ENCODE peak calls at places on chromosome 12, in four cellular contexts. Y is SK-N-MC; U is activated T-helper 9 cell treated with anti-CD3 and anti-CD28 coated beads, Interleukin-2, amount 50 U/mL, for 16 hours; A is neuronal stem cell. X is an unnamed sample.

GRCh38 chr12:12436831-12437345 is 80.0 kb downstream of the BORCS5 start:
- DNase-seq in Y (no peak), A (no peak), U (no peak), X (no peak)

GRCh38 chr12:112170376-112170775 is 45.0 kb downstream of the TRAFD1 start:
- DNase-seq in Y (no peak), U (no peak), A (no peak), X (no peak)

GRCh38 chr12:102167821-102168605 is 29.6 kb downstream of the PMCH start:
- DNase-seq in A (no peak), Y (no peak), U (no peak), X (no peak)

GRCh38 chr12:9721394-9722092 is 11.4 kb downstream of the CLECL1 start:
- DNase-seq in U (no peak), A (no peak), Y (no peak), X (no peak)

GRCh38 chr12:68222336-68222735 is 3.3 kb downstream of the IL26 start:
- DNase-seq in A (no peak), U (no peak), Y (no peak), X (no peak)

GRCh38 chr12:112183141-112183581 is 57.8 kb downstream of the TRAFD1 start:
- DNase-seq in Y (no peak), U (no peak), A (no peak), X (no peak)

GRCh38 chr12:104669851-104670337 is 213.1 kb downstream of the CHST11 start:
- DNase-seq in U (no peak), A (no peak), Y (no peak), X (no peak)

GRCh38 chr12:53624956-53625355 is 1.2 kb downstream of the ATF7 start:
- DNase-seq in U (no peak), A (no peak), Y (no peak), X (no peak)

GRCh38 chr12:27531916-27532315 is 7.9 kb downstream of the PPFIBP1 start:
- DNase-seq in U (no peak), A (no peak), Y (no peak), X (no peak)

GRCh38 chr12:20105938-20106337 is 262.4 kb upstream of the PDE3A start:
- DNase-seq in U (no peak), A (no peak), Y (no peak), X (no peak)

GRCh38 chr12:101863971-101864370 is 13.4 kb upstream of the DRAM1 start:
- DNase-seq in U (no peak), Y (no peak), A (no peak), X (no peak)

GRCh38 chr12:28425531-28425930 is 235.3 kb downstream of the CCDC91 start:
- DNase-seq in Y (no peak), A (no peak), U (no peak), X (no peak)

GRCh38 chr12:24562761-24563392 is 386.0 kb downstream of the BCAT1 start:
- DNase-seq in U (no peak), Y (no peak), A (peak), X (no peak)

X was measured in gastrocnemius medialis.